ENCODE peak calls at places on chromosome 19, in seven cellular contexts. A, Q, C, W, P, T and N are unnamed samples.
A peak's percentile ranks its signal among the peaks of the same experiment; 100 is the strongest.

GRCh38 chr19:33723512-33723911 is 73.2 kb upstream of the KCTD15 start:
- DNase-seq in C (no peak), P (no peak), T (no peak), A (no peak), W (no peak), Q (no peak), N (no peak)

GRCh38 chr19:35994868-35995654 is at the start of gene SDHAF1:
- DNase-seq in Q (peak; percentile 96), T (peak; percentile 94), W (peak; percentile 90), A (peak; percentile 77), C (peak; percentile 88), P (peak; percentile 95), N (peak; percentile 95)

GRCh38 chr19:45601524-45602522 is at the start of gene GPR4:
- DNase-seq in T (no peak), P (peak; percentile 65), C (no peak), Q (peak; percentile 81), W (no peak), A (no peak), N (no peak)

GRCh38 chr19:33819496-33819874 is 22.8 kb downstream of the KCTD15 start:
- DNase-seq in A (no peak), P (no peak), C (peak; percentile 71), Q (no peak), T (no peak), W (no peak), N (no peak)

GRCh38 chr19:43662487-43662886 is 7.5 kb downstream of the PLAUR start:
- DNase-seq in Q (peak; percentile 34), A (no peak), P (peak; percentile 42), W (no peak), T (peak; percentile 42), C (no peak), N (peak; percentile 34)

GRCh38 chr19:27993619-27994018 is 1219.3 kb downstream of the UQCRFS1 start:
- DNase-seq in A (no peak), C (no peak), T (no peak), W (no peak), Q (no peak), P (peak; percentile 71), N (no peak)

GRCh38 chr19:16397791-16398529 is 73.3 kb downstream of the KLF2 start:
- DNase-seq in P (no peak), W (no peak), T (no peak), Q (no peak), A (no peak), C (no peak), N (no peak)

GRCh38 chr19:16702123-16702522 is 17.5 kb upstream of the NWD1 start:
- DNase-seq in P (peak; percentile 19), T (no peak), A (no peak), Q (no peak), W (peak; percentile 66), C (no peak), N (peak; percentile 87)

GRCh38 chr19:33075519-33075918 is 5.5 kb upstream of the GPATCH1 start:
- DNase-seq in T (no peak), W (no peak), C (no peak), Q (no peak), P (no peak), A (no peak), N (no peak)

GRCh38 chr19:54124393-54124792 is 8.8 kb downstream of the PRPF31 start:
- DNase-seq in A (no peak), T (no peak), C (no peak), Q (no peak), P (no peak), W (no peak), N (no peak)

GRCh38 chr19:2167896-2168618 is 4.3 kb downstream of the DOT1L start:
- DNase-seq in Q (no peak), P (no peak), A (no peak), C (no peak), T (peak; percentile 61), W (peak; percentile 44), N (peak; percentile 83)

GRCh38 chr19:14699641-14700040 is 9.8 kb downstream of the ZNF333 start:
- DNase-seq in Q (no peak), A (no peak), P (no peak), C (no peak), W (no peak), T (no peak), N (no peak)

GRCh38 chr19:50419022-50419579 is 363 bp downstream of the SPIB start:
- DNase-seq in A (no peak), T (no peak), W (no peak), Q (no peak), C (no peak), P (no peak), N (no peak)

GRCh38 chr19:51749979-51750378 is 1.7 kb downstream of the FPR1 start:
- DNase-seq in A (no peak), W (no peak), Q (no peak), P (no peak), T (no peak), C (no peak), N (no peak)

GRCh38 chr19:58515259-58515658 is 3.5 kb upstream of the SLC27A5 start:
- DNase-seq in C (no peak), P (no peak), Q (no peak), A (no peak), T (no peak), W (no peak), N (no peak)

GRCh38 chr19:54317965-54318240 is 4.9 kb upstream of the LILRA5 start:
- DNase-seq in A (no peak), T (no peak), C (no peak), W (no peak), P (no peak), Q (no peak), N (no peak)

GRCh38 chr19:18649371-18650047 is 12.7 kb downstream of the KLHL26 start:
- DNase-seq in P (no peak), W (peak; percentile 70), A (no peak), Q (peak; percentile 62), C (no peak), T (peak; percentile 33), N (peak; percentile 88)

GRCh38 chr19:4012092-4012974 is 4.8 kb downstream of the PIAS4 start:
- DNase-seq in P (no peak), T (no peak), A (no peak), Q (no peak), C (no peak), W (no peak), N (no peak)

GRCh38 chr19:41225238-41226052 is 6.4 kb downstream of the AXL start:
- DNase-seq in A (peak; percentile 47), W (peak; percentile 100), C (no peak), T (peak; percentile 69), P (peak; percentile 90), Q (peak; percentile 60), N (peak; percentile 100)

GRCh38 chr19:16914421-16914820 is 25.6 kb downstream of the F2RL3 start:
- DNase-seq in W (no peak), P (no peak), T (no peak), Q (no peak), A (no peak), C (no peak), N (no peak)

DNA sequence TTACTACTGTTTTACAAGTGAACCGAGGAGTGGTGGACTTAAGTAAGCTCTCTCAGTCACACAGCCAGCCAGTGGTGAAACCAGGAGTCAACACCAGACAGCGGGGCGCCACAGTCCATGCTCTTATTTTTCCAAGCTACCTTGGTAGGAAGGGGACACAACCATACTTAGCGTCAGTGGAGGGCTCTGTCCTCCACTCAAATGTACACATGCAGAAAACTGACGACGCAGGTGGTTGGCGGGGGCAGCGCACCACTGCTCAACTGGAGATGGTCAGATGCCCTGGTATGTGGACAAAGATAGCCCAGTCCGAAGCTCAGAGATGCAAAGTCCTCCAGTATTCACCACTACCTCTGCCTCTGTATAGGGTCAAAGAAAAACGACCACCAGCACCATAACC is 1.1 kb downstream of the ZNF667 start:
- DNase-seq in P (no peak), Q (no peak), T (no peak), C (no peak), W (no peak), A (no peak), N (no peak)
- H3K4ac ChIP-seq in P (no peak overlapping the region), Q (no peak overlapping the region), T (no peak overlapping the region), C (no peak overlapping the region), W (no peak overlapping the region), A (no peak overlapping the region), N (no peak overlapping the region)

DNA sequence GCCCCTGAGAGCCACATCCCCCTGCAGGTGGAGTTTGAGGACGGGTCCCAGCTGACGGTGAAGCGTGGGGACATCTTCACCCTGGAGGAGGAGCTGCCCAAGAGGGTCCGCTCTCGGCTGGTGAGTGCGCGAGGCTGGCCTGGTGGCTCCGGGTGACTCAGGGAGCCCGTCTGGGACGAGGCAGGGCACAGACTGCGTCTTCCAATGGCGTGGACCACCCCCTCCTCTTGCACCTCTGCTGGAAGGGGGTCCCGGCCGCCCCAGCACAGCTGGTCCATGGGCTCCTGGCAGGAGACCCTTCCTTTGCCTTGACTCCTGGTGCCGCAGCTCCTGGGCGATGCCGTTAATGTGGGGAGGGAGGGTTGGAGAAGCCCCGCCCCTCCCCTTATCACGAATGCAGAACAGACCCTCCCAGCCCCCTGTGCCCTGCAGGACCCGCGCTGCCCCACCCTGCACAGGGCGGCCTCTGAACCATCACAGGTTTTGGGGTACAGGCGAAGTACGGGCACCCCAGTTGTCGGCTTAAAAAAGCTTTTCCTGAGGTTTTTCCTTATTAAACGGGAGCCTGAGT is 181.5 kb downstream of the KDM4B start:
- DNase-seq in T (no peak), W (no peak), C (no peak), Q (peak; percentile 35), A (no peak), P (no peak), N (no peak)
- H3K23ac ChIP-seq in T (no peak overlapping the region), W (no peak overlapping the region), C (peak overlapping the region; percentile 98), Q (no peak overlapping the region), A (no peak overlapping the region), P (no peak overlapping the region), N (no peak overlapping the region)

GRCh38 chr19:934197-934840 is 8.5 kb downstream of the ARID3A start:
- DNase-seq in P (no peak), T (no peak), W (no peak), Q (no peak), A (no peak), C (no peak), N (no peak)
- H3K4ac ChIP-seq in P (no peak overlapping the region), T (peak overlapping the region; percentile 100), W (peak overlapping the region; percentile 98), Q (no peak overlapping the region), A (no peak overlapping the region), C (no peak overlapping the region), N (peak overlapping the region; percentile 77)

GRCh38 chr19:56314584-56315075 is at the start of gene ZSCAN5A:
- DNase-seq in T (peak; percentile 98), P (peak; percentile 97), Q (peak; percentile 96), C (peak; percentile 97), A (peak; percentile 66), W (peak; percentile 91), N (peak; percentile 97)

GRCh38 chr19:56315076-56315828 is 613 bp upstream of the ZSCAN5A start:
- DNase-seq in W (peak; percentile 98), A (peak; percentile 81), T (peak; percentile 99), Q (peak; percentile 97), C (peak; percentile 99), P (peak; percentile 99), N (peak; percentile 99)

GRCh38 chr19:56316728-56317127 is 2.1 kb upstream of the ZSCAN5A start:
- DNase-seq in P (no peak), W (no peak), T (no peak), A (no peak), Q (no peak), C (no peak), N (no peak)

GRCh38 chr19:56314018-56314583 is 538 bp downstream of the ZSCAN5A start:
- DNase-seq in Q (no peak), A (peak; percentile 7), C (no peak), P (peak; percentile 83), W (peak; percentile 22), T (no peak), N (no peak)

DNA sequence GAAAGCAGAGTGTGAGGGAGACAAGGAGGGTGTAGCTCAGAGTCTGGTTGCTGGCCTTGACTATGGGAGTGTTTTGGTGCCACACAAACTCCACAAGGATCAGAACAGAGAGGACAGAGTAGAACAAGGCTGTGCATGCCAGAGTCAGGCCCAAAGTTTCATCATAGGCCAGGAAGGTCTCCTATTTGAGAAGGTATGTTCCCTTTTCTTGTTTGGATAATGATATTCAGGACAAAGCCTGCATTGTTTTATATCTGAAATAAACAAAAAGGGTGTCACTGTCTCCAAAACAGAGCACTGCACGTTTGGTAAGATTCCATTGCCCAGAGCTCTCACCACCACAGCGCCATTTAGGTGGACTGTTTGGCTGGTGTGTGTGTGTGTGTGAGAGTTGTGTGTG is 3.1 kb upstream of the ZSCAN5A start:
- DNase-seq in A (no peak), T (no peak), Q (no peak), P (no peak), C (no peak), W (no peak), N (no peak)
- H3K23ac ChIP-seq in A (no peak overlapping the region), T (no peak overlapping the region), Q (no peak overlapping the region), P (no peak overlapping the region), C (no peak overlapping the region), W (no peak overlapping the region), N (no peak overlapping the region)